ENCODE peak calls at places on chromosome 22, in six cellular contexts. M, C, Z, Y, D and G are unnamed samples.

GRCh38 chr22:30782613-30783012 is 87.9 kb downstream of the OSBP2 start:
- DNase-seq in Y (no peak), Z (no peak), C (no peak), M (no peak), D (no peak), G (no peak)

GRCh38 chr22:24803064-24803542 is 2.9 kb upstream of the SGSM1 start:
- DNase-seq in D (peak; percentile 15), M (peak; percentile 68), C (peak; percentile 69), Z (no peak), Y (peak; percentile 32), G (peak; percentile 69)

GRCh38 chr22:37235897-37236607 is 8.0 kb downstream of the RAC2 start:
- DNase-seq in C (no peak), M (no peak), Y (peak; percentile 10), D (no peak), Z (no peak), G (peak; percentile 37)

GRCh38 chr22:19868773-19869471 is 14.2 kb upstream of the GNB1L start:
- DNase-seq in C (no peak), M (no peak), Y (no peak), Z (no peak), D (no peak), G (no peak)

GRCh38 chr22:29692327-29692640 is 27.5 kb upstream of the CABP7 start:
- DNase-seq in Z (no peak), D (no peak), Y (no peak), C (no peak), M (no peak), G (no peak)

GRCh38 chr22:27810566-27810965 is 9.0 kb upstream of the MN1 start:
- DNase-seq in M (no peak), C (peak; percentile 38), D (peak; percentile 79), Z (peak; percentile 63), Y (no peak), G (no peak)

GRCh38 chr22:20204821-20205220 is 54.0 kb upstream of the CCDC188 start:
- DNase-seq in D (no peak), Y (no peak), C (no peak), Z (no peak), M (no peak), G (no peak)

GRCh38 chr22:30863161-30863833 is 105.3 kb downstream of the MORC2 start:
- DNase-seq in Z (no peak), D (peak; percentile 50), Y (no peak), C (peak; percentile 53), M (no peak), G (no peak)

GRCh38 chr22:47213571-47214230 is 451.3 kb downstream of the TBC1D22A start:
- DNase-seq in Z (no peak), D (no peak), M (peak; percentile 51), Y (peak; percentile 59), C (no peak), G (peak; percentile 71)

GRCh38 chr22:25759825-25760231 is 17.8 kb downstream of the MYO18B start:
- DNase-seq in Y (no peak), D (peak; percentile 99), C (peak; percentile 93), M (no peak), Z (peak; percentile 76), G (no peak)

GRCh38 chr22:44753189-44754042 is 1.0 kb downstream of the ARHGAP8 start:
- DNase-seq in M (peak; percentile 82), Y (no peak), Z (no peak), D (peak; percentile 83), C (no peak), G (no peak)

GRCh38 chr22:46618667-46619066 is 1.5 kb upstream of the GRAMD4 start:
- DNase-seq in M (no peak), Y (no peak), D (no peak), C (no peak), Z (no peak), G (no peak)

GRCh38 chr22:22882033-22882717 is 5.4 kb upstream of the IGLL5 start:
- DNase-seq in C (no peak), Y (peak; percentile 23), M (peak; percentile 5), D (no peak), Z (no peak), G (peak; percentile 37)

GRCh38 chr22:38783095-38783710 is 10.7 kb downstream of the DNAL4 start:
- DNase-seq in Y (no peak), M (no peak), Z (no peak), D (no peak), C (no peak), G (no peak)